ENCODE peak calls at places on chromosome 12, in nine cellular contexts. A, S, I, E, X, R, J, M and L are unnamed samples.

GRCh38 chr12:9906888-9907287 is 25.3 kb downstream of the CLEC2A start:
- DNase-seq in A (no peak), S (no peak), I (no peak), E (peak), X (no peak), R (no peak), J (no peak), M (no peak), L (peak)

GRCh38 chr12:125070117-125070516 is 4.9 kb downstream of the AACS start:
- DNase-seq in A (no peak), S (no peak), I (peak), E (no peak), X (no peak), R (no peak), J (no peak), M (no peak), L (no peak)

GRCh38 chr12:52906049-52906645 is 1.3 kb upstream of the KRT8 start:
- DNase-seq in A (no peak), S (peak), I (no peak), E (no peak), X (no peak), R (no peak), J (no peak), M (peak), L (peak)

GRCh38 chr12:91620949-91621348 is 438.3 kb upstream of the DCN start:
- DNase-seq in A (no peak), S (no peak), I (peak), E (no peak), X (no peak), R (no peak), J (peak), M (no peak), L (no peak)

GRCh38 chr12:11730299-11731041 is 81.0 kb downstream of the ETV6 start:
- DNase-seq in A (peak), S (no peak), I (no peak), E (peak), X (no peak), R (no peak), J (no peak), M (peak), L (peak)

GRCh38 chr12:93273834-93274705 is 103.7 kb upstream of the NUDT4 start:
- DNase-seq in A (no peak), S (no peak), I (peak), E (no peak), X (no peak), R (no peak), J (no peak), M (no peak), L (no peak)

GRCh38 chr12:10716704-10717315 is 6.3 kb downstream of the YBX3 start:
- DNase-seq in A (peak), S (peak), I (peak), E (peak), X (peak), R (peak), J (peak), M (peak), L (peak)

GRCh38 chr12:49705479-49706267 is 1.5 kb downstream of the FMNL3 start:
- DNase-seq in A (peak), S (peak), I (peak), E (peak), X (peak), R (peak), J (peak), M (no peak), L (peak)

GRCh38 chr12:4284306-4284705 is 10.7 kb downstream of the CCND2 start:
- DNase-seq in A (no peak), S (no peak), I (no peak), E (no peak), X (no peak), R (no peak), J (no peak), M (no peak), L (no peak)

GRCh38 chr12:4281173-4281654 is 7.7 kb downstream of the CCND2 start:
- DNase-seq in A (no peak), S (no peak), I (peak), E (peak), X (no peak), R (peak), J (no peak), M (peak), L (no peak)

GRCh38 chr12:4282103-4282891 is 8.7 kb downstream of the CCND2 start:
- DNase-seq in A (no peak), S (peak), I (no peak), E (no peak), X (no peak), R (no peak), J (no peak), M (peak), L (no peak)

GRCh38 chr12:4283512-4284255 is 10.1 kb downstream of the CCND2 start:
- DNase-seq in A (no peak), S (peak), I (no peak), E (no peak), X (no peak), R (no peak), J (no peak), M (no peak), L (no peak)

DNA sequence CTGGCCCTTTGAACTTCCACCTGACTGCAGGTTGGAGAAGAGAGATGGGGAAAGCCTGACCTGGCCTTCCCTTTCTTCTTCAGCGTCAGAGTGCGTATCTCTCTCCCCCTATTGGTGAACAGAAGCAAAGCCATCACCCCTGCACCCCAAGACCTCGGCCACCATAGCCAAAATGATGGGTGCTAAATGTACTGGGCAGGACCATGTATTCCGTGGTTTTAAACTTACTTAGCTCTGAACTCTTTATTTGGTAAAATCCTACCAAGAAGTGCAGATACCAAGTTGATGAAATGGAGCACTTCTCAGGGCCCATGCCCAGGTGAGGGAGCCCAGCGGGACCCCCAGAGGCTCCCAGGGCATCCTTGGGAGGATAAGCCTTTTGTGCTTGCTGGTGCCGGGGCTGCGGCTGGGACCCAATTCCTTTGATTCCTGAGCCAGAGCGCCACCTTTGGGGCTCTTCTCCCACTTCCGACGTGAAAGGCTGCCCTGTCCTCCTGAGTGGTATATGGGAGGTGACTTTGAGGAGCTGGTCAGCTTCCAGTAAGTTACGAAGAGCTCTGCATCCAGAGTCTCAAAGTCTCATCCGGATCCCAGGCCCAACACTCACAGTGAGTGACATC is 9.4 kb downstream of the CCND2 start:
- DNase-seq in A (no peak), S (peak), I (no peak), E (no peak), X (no peak), R (no peak), J (no peak), M (no peak), L (no peak)
- TF ChIP-seq CTCF in A (no peak), S (peak), I (no peak), E (no peak), X (peak), R (no peak), J (no peak), M (no peak), L (no peak)

DNA sequence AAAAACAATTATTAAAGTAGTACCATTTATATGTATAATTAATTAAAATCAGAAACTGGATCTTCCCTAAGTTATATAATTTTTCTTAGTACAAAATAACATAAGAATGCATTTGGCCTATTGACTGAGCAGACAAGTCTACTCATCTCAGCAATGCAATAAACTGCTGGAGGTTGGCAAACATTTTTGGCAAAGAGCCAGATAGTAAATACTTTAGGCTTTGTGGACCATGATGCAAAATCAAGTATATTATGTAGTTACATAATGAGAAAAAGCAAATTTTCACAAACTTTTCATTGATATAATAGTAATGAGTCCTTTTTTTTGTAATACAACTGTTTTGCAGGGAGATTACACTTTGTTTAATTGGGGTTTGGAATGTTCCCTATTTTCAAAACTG is 30.9 kb downstream of the ERGIC2 start:
- DNase-seq in A (no peak), S (no peak), I (peak), E (no peak), X (peak), R (no peak), J (no peak), M (no peak), L (no peak)
- TF ChIP-seq CTCF in A (no peak), S (no peak), I (no peak), E (no peak), X (no peak), R (no peak), J (no peak), M (no peak), L (no peak)

DNA sequence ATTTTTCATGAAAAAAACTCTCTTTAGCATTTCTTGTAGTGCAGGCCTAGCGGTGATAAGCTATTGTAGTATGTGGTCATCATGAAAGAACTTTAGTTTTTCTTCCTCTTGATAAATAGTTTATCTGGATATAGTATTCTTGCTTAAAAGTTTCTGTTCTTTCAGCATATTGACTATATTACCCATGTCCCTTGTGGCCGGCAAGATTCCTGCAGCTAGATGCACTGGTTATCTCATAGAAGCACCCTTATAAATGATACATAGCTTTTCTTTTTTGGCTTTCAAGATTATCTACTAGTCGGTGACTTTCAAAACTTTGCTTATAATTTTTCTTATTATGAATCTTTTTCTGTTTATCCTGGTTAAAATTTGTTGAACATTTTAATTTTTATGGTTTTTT is 234.8 kb downstream of the ALG10 start:
- DNase-seq in A (no peak), S (no peak), I (no peak), E (no peak), X (no peak), R (no peak), J (no peak), M (no peak), L (no peak)
- TF ChIP-seq CTCF in A (no peak), S (peak), I (no peak), E (no peak), X (no peak), R (no peak), J (no peak), M (no peak), L (no peak)

GRCh38 chr12:123050913-123051312 is 70.4 kb downstream of the ARL6IP4 start:
- DNase-seq in A (no peak), S (no peak), I (no peak), E (no peak), X (no peak), R (no peak), J (no peak), M (no peak), L (no peak)

GRCh38 chr12:123047289-123047688 is 66.8 kb downstream of the ARL6IP4 start:
- DNase-seq in A (no peak), S (no peak), I (no peak), E (no peak), X (no peak), R (no peak), J (no peak), M (no peak), L (no peak)

GRCh38 chr12:123050331-123050809 is 69.9 kb downstream of the ARL6IP4 start:
- DNase-seq in A (no peak), S (no peak), I (no peak), E (no peak), X (peak), R (peak), J (peak), M (no peak), L (peak)

GRCh38 chr12:123046431-123046830 is 66.0 kb downstream of the ARL6IP4 start:
- DNase-seq in A (no peak), S (no peak), I (no peak), E (no peak), X (no peak), R (no peak), J (no peak), M (no peak), L (no peak)

DNA sequence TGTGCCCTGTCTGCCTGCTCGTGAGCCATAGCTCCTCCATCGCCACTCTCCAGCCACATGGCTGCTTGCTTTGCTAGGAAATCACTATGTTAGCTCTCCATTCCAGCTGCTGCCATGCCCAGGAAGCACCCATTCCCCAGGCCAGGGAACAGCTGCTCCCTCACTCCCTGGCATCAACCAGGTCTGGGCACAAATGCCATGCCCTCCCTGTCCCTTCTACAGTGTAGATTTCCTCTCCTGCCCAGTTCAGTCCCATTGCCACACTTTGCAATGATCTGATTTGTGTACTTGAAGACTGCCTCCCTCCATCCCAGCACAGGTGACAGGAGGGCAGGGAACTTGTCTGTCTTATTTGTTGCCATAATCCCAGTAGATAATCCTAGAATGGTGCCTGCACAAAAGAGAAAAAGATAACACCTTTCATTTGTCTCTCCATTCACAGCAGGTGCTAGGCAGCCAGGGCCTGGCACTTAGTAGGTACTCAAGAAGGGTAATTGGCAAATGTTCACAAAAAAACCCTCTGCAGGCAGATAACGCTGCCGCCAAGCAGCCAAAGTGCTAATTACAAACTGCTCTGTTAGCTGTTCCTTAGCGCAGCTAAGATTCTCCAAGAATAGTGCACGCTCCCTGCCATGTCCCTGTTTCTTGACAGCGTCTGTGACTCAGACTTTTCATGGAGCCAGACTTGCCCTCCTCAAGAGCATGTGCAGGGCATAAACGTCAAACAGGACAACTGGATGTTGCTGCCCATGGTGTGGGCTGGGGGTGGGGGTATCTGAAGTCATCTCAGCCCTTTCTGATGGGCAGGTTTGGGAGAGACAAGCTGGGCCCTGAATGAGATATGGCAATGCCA is 69.1 kb downstream of the ARL6IP4 start:
- DNase-seq in A (no peak), S (no peak), I (no peak), E (no peak), X (no peak), R (peak), J (peak), M (no peak), L (no peak)
- TF ChIP-seq CTCF in A (no peak), S (no peak), I (no peak), E (no peak), X (no peak), R (no peak), J (no peak), M (no peak), L (no peak)

GRCh38 chr12:74446466-74446865 is 91.2 kb upstream of the ATXN7L3B start:
- DNase-seq in A (no peak), S (no peak), I (no peak), E (no peak), X (no peak), R (no peak), J (no peak), M (no peak), L (no peak)
- TF ChIP-seq CTCF in A (no peak), S (no peak), I (no peak), E (no peak), X (no peak), R (no peak), J (no peak), M (no peak), L (no peak)